ENCODE peak calls at places on chromosomes 2 and 18, in ten cellular contexts. T is astrocyte of the spinal cord; A is tibial artery; Q is GM06990; D is colonic mucosa; M is GM23338; S is left ventricle myocardium superior; J is CD4-positive, alpha-beta T cell; U is HFFc6; W is fibroblast of the conjunctiva. B is an unnamed sample.

GRCh38 chr18:3747176-3747973 is 297.4 kb downstream of the TGIF1 start:
- DNase-seq in W (no peak), T (peak; percentile 26), S (no peak), Q (no peak), D (no peak), U (no peak), M (no peak), A (peak; percentile 48), J (no peak), B (no peak)

GRCh38 chr2:146037334-146037870 is 1517.5 kb upstream of the ZEB2 start:
- DNase-seq in W (no peak), U (peak; percentile 0), T (peak; percentile 75), S (no peak), A (no peak), Q (no peak), D (no peak), J (no peak), M (no peak), B (no peak)

GRCh38 chr2:44616616-44617266 is 255.0 kb downstream of the CAMKMT start:
- DNase-seq in Q (peak; percentile 65), U (no peak), D (no peak), S (no peak), A (no peak), J (no peak), T (no peak), W (no peak), M (no peak), B (no peak)

GRCh38 chr18:79851489-79851888 is 53.8 kb downstream of the KCNG2 start:
- DNase-seq in J (no peak), W (no peak), T (no peak), M (no peak), A (no peak), U (no peak), D (no peak), S (no peak), Q (no peak), B (no peak)

GRCh38 chr2:235010117-235010729 is 58.4 kb downstream of the SH3BP4 start:
- DNase-seq in M (no peak), A (no peak), W (no peak), Q (no peak), S (no peak), D (no peak), U (no peak), J (no peak), T (no peak), B (no peak)

GRCh38 chr2:117603569-117603968 is 210.9 kb upstream of the DDX18 start:
- DNase-seq in Q (no peak), M (peak; percentile 58), D (no peak), T (peak; percentile 0), W (no peak), S (no peak), U (no peak), J (no peak), A (no peak), B (no peak)

GRCh38 chr18:21100141-21100540 is 11.5 kb downstream of the ROCK1 start:
- DNase-seq in T (peak; percentile 19), U (no peak), W (no peak), J (no peak), Q (no peak), M (no peak), D (no peak), A (no peak), S (no peak), B (no peak)

GRCh38 chr2:238139141-238139840 is 823 bp downstream of the KLHL30 start:
- DNase-seq in A (no peak), M (peak; percentile 62), W (no peak), S (peak; percentile 65), J (no peak), Q (peak; percentile 65), D (no peak), T (no peak), U (no peak), B (no peak)

GRCh38 chr2:216698895-216699294 is 3.5 kb upstream of the IGFBP5 start:
- DNase-seq in Q (no peak), J (no peak), M (peak; percentile 89), D (no peak), S (no peak), T (peak; percentile 76), U (peak; percentile 67), W (peak; percentile 59), A (peak; percentile 20), B (no peak)

GRCh38 chr2:1544478-1545069 is 131.3 kb downstream of the TPO start:
- DNase-seq in T (peak; percentile 31), W (no peak), A (no peak), D (no peak), S (no peak), J (no peak), U (peak; percentile 67), Q (no peak), M (no peak), B (no peak)

GRCh38 chr18:45642802-45643201 is 27.5 kb downstream of the SLC14A2 start:
- DNase-seq in T (no peak), M (no peak), U (no peak), W (no peak), A (no peak), Q (no peak), S (no peak), J (no peak), D (no peak), B (no peak)

GRCh38 chr2:240423788-240424191 is 11.7 kb upstream of the GPC1 start:
- DNase-seq in J (no peak), W (no peak), Q (no peak), M (no peak), S (peak; percentile 12), T (no peak), D (no peak), U (no peak), A (no peak), B (no peak)

GRCh38 chr2:30236591-30237245 is 5.4 kb downstream of the LBH start:
- DNase-seq in J (no peak), U (no peak), D (no peak), A (no peak), S (peak; percentile 71), W (no peak), Q (no peak), T (no peak), M (no peak), B (no peak)

GRCh38 chr18:46622999-46623398 is 34.0 kb downstream of the LOXHD1 start:
- DNase-seq in M (no peak), U (peak; percentile 30), W (no peak), Q (no peak), D (no peak), A (no peak), J (no peak), S (no peak), T (peak; percentile 5), B (no peak)

GRCh38 chr18:68676913-68677312 is 38.0 kb downstream of the TMX3 start:
- DNase-seq in J (no peak), T (no peak), S (no peak), Q (no peak), W (no peak), M (no peak), U (peak; percentile 37), D (no peak), A (no peak), B (no peak)

GRCh38 chr18:79496978-79497637 is 101.4 kb downstream of the NFATC1 start:
- DNase-seq in S (peak; percentile 65), D (peak; percentile 41), W (peak; percentile 44), J (no peak), T (peak; percentile 73), U (no peak), A (peak; percentile 21), M (no peak), Q (no peak), B (no peak)

GRCh38 chr2:207395535-207396251 is 134.1 kb upstream of the CREB1 start:
- DNase-seq in S (no peak), A (no peak), U (peak; percentile 3), Q (no peak), W (no peak), D (no peak), M (no peak), J (no peak), T (no peak), B (no peak)

GRCh38 chr2:66561645-66562336 is 126.9 kb downstream of the MEIS1 start:
- DNase-seq in T (no peak), Q (no peak), M (peak; percentile 40), D (no peak), S (no peak), U (no peak), W (no peak), J (no peak), A (no peak), B (no peak)

GRCh38 chr2:127410871-127411396 is 7.3 kb upstream of the PROC start:
- DNase-seq in Q (no peak), W (no peak), T (peak; percentile 69), U (peak; percentile 89), A (no peak), M (no peak), S (no peak), D (no peak), J (no peak), B (no peak)

GRCh38 chr2:235511187-235511661 is 17.4 kb downstream of the AGAP1 start:
- DNase-seq in U (peak; percentile 88), J (no peak), A (no peak), Q (no peak), W (peak; percentile 22), M (no peak), S (no peak), T (peak; percentile 87), D (peak; percentile 78), B (no peak)

GRCh38 chr2:236501531-236501930 is 68.1 kb upstream of the ACKR3 start:
- DNase-seq in A (no peak), Q (no peak), U (no peak), S (no peak), D (no peak), M (no peak), J (no peak), T (no peak), W (no peak), B (no peak)

GRCh38 chr2:10297950-10298349 is 4.8 kb upstream of the HPCAL1 start:
- DNase-seq in U (peak; percentile 91), W (peak; percentile 31), S (peak; percentile 57), A (peak; percentile 55), Q (no peak), J (no peak), T (peak; percentile 71), D (no peak), M (no peak), B (peak; percentile 55)

GRCh38 chr2:88085099-88085498 is 17.5 kb downstream of the SMYD1 start:
- DNase-seq in M (no peak), U (no peak), A (no peak), T (no peak), Q (no peak), D (no peak), J (no peak), S (no peak), W (no peak), B (no peak)

GRCh38 chr2:20224716-20225293 is at the start of gene SDC1:
- DNase-seq in W (no peak), S (peak; percentile 73), D (peak; percentile 80), A (no peak), T (peak; percentile 57), Q (peak; percentile 58), J (no peak), M (peak; percentile 76), U (peak; percentile 37), B (no peak)

GRCh38 chr18:5868218-5868904 is 27.0 kb downstream of the TMEM200C start:
- DNase-seq in D (peak; percentile 66), S (peak; percentile 38), M (peak; percentile 95), Q (no peak), J (no peak), A (peak; percentile 60), U (peak; percentile 50), W (peak; percentile 85), T (peak; percentile 89), B (no peak)

GRCh38 chr2:139059617-139060016 is 279.4 kb upstream of the NXPH2 start:
- DNase-seq in T (no peak), D (no peak), A (no peak), S (no peak), M (no peak), W (no peak), U (no peak), J (no peak), Q (no peak), B (no peak)

GRCh38 chr2:62197609-62198236 is 1.8 kb downstream of the B3GNT2 start:
- DNase-seq in M (peak; percentile 72), U (no peak), T (no peak), W (no peak), S (peak; percentile 67), A (no peak), J (no peak), D (peak; percentile 70), Q (peak; percentile 53), B (no peak)

GRCh38 chr2:48584551-48584950 is 33.1 kb upstream of the GTF2A1L start:
- DNase-seq in D (no peak), U (no peak), A (no peak), J (no peak), M (no peak), W (no peak), T (no peak), Q (no peak), S (no peak), B (no peak)

B was measured in activated T-helper 9 cell treated with anti-CD3 and anti-CD28 coated beads, Interleukin-2, amount 50 U/mL, for 16 hours.